ENCODE peak calls at places on chromosomes 5 and 9, in six cellular contexts. K is EH, V is fibroblast of mammary gland, A is HTR-8/SVneo, T is heart right ventricle, U is germinal center. M is an unnamed sample.

GRCh38 chr9:108972626-108973209 is 38.5 kb downstream of the ABITRAM start:
- DNase-seq in T (no peak), K (peak; percentile 21), V (peak; percentile 58), A (no peak), U (no peak), M (peak; percentile 72)

GRCh38 chr9:134474656-134475050 is 148.4 kb downstream of the RXRA start:
- DNase-seq in T (no peak), V (no peak), A (no peak), U (no peak), K (no peak), M (no peak)

GRCh38 chr9:37410354-37410861 is 12.1 kb upstream of the GRHPR start:
- DNase-seq in T (no peak), K (no peak), U (no peak), V (no peak), A (no peak), M (no peak)

GRCh38 chr9:105503873-105504272 is 54.1 kb upstream of the FKTN start:
- DNase-seq in A (no peak), K (peak; percentile 37), T (no peak), V (peak; percentile 21), U (no peak), M (peak; percentile 40)

GRCh38 chr5:38515648-38516047 is 40.8 kb downstream of the LIFR start:
- DNase-seq in U (no peak), V (peak; percentile 49), K (peak; percentile 52), T (no peak), A (peak; percentile 56), M (peak; percentile 77)

GRCh38 chr9:70574222-70574837 is 159.9 kb upstream of the KLF9 start:
- DNase-seq in K (peak; percentile 96), A (no peak), U (no peak), V (peak; percentile 94), T (no peak), M (peak; percentile 70)

GRCh38 chr9:129341197-129341990 is 163.3 kb upstream of the IER5L start:
- DNase-seq in K (no peak), V (no peak), U (no peak), T (no peak), A (no peak), M (no peak)

GRCh38 chr5:165630211-165630866 is 2124.9 kb downstream of the MAT2B start:
- DNase-seq in A (peak; percentile 53), V (peak; percentile 56), K (peak; percentile 1), T (peak; percentile 40), U (no peak), M (peak; percentile 74)

GRCh38 chr9:129320575-129321311 is 142.7 kb upstream of the IER5L start:
- DNase-seq in T (peak; percentile 74), V (peak; percentile 78), U (peak; percentile 31), K (peak; percentile 96), A (peak; percentile 35), M (peak; percentile 95)

GRCh38 chr9:19104528-19105282 is 2.0 kb upstream of the HAUS6 start:
- DNase-seq in V (no peak), K (peak; percentile 22), A (no peak), T (no peak), U (no peak), M (no peak)

GRCh38 chr9:96852676-96853075 is 1.6 kb downstream of the ZNF782 start:
- DNase-seq in A (no peak), U (no peak), T (no peak), V (no peak), K (peak; percentile 16), M (no peak)

GRCh38 chr5:109225695-109226094 is 184.1 kb downstream of the PJA2 start:
- DNase-seq in V (no peak), A (no peak), K (no peak), U (no peak), T (no peak), M (peak; percentile 32)

GRCh38 chr9:122190597-122191381 is 31.1 kb downstream of the MORN5 start:
- DNase-seq in V (no peak), T (no peak), K (peak; percentile 64), U (no peak), A (no peak), M (no peak)

GRCh38 chr5:149358294-149358651 is 427 bp downstream of the PCYOX1L start:
- DNase-seq in T (peak; percentile 41), A (no peak), V (no peak), U (peak; percentile 37), K (peak; percentile 31), M (peak; percentile 15)

GRCh38 chr9:2290382-2290781 is 275.2 kb downstream of the SMARCA2 start:
- DNase-seq in V (no peak), A (no peak), T (no peak), U (no peak), K (no peak), M (no peak)

GRCh38 chr5:96919754-96920197 is 16.1 kb upstream of the LNPEP start:
- DNase-seq in U (no peak), K (no peak), A (no peak), V (no peak), T (no peak), M (no peak)

GRCh38 chr5:138981131-138981530 is 106.0 kb upstream of the LRRTM2 start:
- DNase-seq in U (no peak), T (no peak), V (peak; percentile 47), A (no peak), K (peak; percentile 89), M (peak; percentile 52)

GRCh38 chr5:176365663-176366574 is 632 bp downstream of the ARL10 start:
- DNase-seq in A (peak; percentile 82), T (peak; percentile 41), U (peak; percentile 27), K (peak; percentile 79), V (peak; percentile 46), M (peak; percentile 33)

GRCh38 chr9:93267091-93267541 is 83.2 kb downstream of the WNK2 start:
- DNase-seq in T (no peak), A (no peak), U (no peak), V (no peak), K (no peak), M (no peak)

GRCh38 chr9:113657765-113658564 is 194.4 kb downstream of the RGS3 start:
- DNase-seq in A (peak; percentile 79), V (peak; percentile 85), U (peak; percentile 83), K (peak; percentile 86), T (peak; percentile 88), M (peak; percentile 91)

GRCh38 chr9:71001780-71002386 is 119.5 kb downstream of the TRPM3 start:
- DNase-seq in T (peak; percentile 10), K (peak; percentile 41), U (no peak), V (peak; percentile 45), A (peak; percentile 15), M (peak; percentile 53)

GRCh38 chr9:124371183-124371582 is 44.1 kb downstream of the PSMB7 start:
- DNase-seq in V (peak; percentile 68), K (peak; percentile 34), A (no peak), U (no peak), T (no peak), M (peak; percentile 75)

GRCh38 chr9:136658849-136659535 is 3.7 kb upstream of the EGFL7 start:
- DNase-seq in V (no peak), K (no peak), A (no peak), U (no peak), T (peak; percentile 6), M (no peak)

GRCh38 chr5:177035982-177036381 is 13.5 kb downstream of the ZNF346 start:
- DNase-seq in K (peak; percentile 21), V (peak; percentile 22), A (no peak), U (no peak), T (no peak), M (peak; percentile 87)

GRCh38 chr5:129541648-129542251 is 81.7 kb downstream of the ADAMTS19 start:
- DNase-seq in T (no peak), A (peak; percentile 0), V (peak; percentile 63), U (peak; percentile 18), K (peak; percentile 1), M (peak; percentile 3)

GRCh38 chr9:137311171-137311970 is 9.3 kb upstream of the NRARP start:
- DNase-seq in U (no peak), A (no peak), T (no peak), K (peak; percentile 27), V (peak; percentile 42), M (no peak)

GRCh38 chr9:129649726-129650679 is 8.1 kb upstream of the ASB6 start:
- DNase-seq in K (peak; percentile 31), A (no peak), T (no peak), U (no peak), V (peak; percentile 26), M (no peak)

GRCh38 chr9:128877852-128878251 is 3.9 kb downstream of the KYAT1 start:
- DNase-seq in A (no peak), V (no peak), K (no peak), U (no peak), T (no peak), M (no peak)

GRCh38 chr9:114072181-114073140 is 5.6 kb downstream of the AMBP start:
- DNase-seq in A (no peak), K (peak; percentile 9), V (peak; percentile 37), T (peak; percentile 33), U (no peak), M (peak; percentile 26)

GRCh38 chr9:112104901-112105300 is 70.2 kb downstream of the SUSD1 start:
- DNase-seq in T (no peak), U (peak; percentile 55), V (no peak), A (no peak), K (no peak), M (no peak)

GRCh38 chr9:4855861-4856260 is 63.1 kb downstream of the RCL1 start:
- DNase-seq in V (peak; percentile 82), K (peak; percentile 80), U (no peak), A (no peak), T (no peak), M (peak; percentile 62)

GRCh38 chr9:34684145-34684544 is 6.9 kb downstream of the CCL19 start:
- DNase-seq in U (no peak), T (no peak), A (no peak), V (no peak), K (no peak), M (no peak)

GRCh38 chr5:78162253-78162862 is 132.1 kb downstream of the AP3B1 start:
- DNase-seq in U (peak; percentile 3), A (peak; percentile 5), V (peak; percentile 49), T (no peak), K (peak; percentile 41), M (peak; percentile 71)

GRCh38 chr5:160280384-160281090 is 31.8 kb downstream of the CCNJL start:
- DNase-seq in U (no peak), A (no peak), K (no peak), V (no peak), T (no peak), M (no peak)

GRCh38 chr5:171795381-171795780 is 9.8 kb downstream of the SMIM23 start:
- DNase-seq in T (no peak), A (no peak), K (no peak), V (no peak), U (no peak), M (no peak)

GRCh38 chr5:102766295-102767090 is 11.4 kb downstream of the PAM start:
- DNase-seq in T (no peak), A (no peak), U (no peak), V (no peak), K (no peak), M (no peak)

GRCh38 chr9:83056180-83056579 is 6.8 kb downstream of the RASEF start:
- DNase-seq in V (no peak), T (no peak), K (no peak), A (no peak), U (no peak), M (no peak)

GRCh38 chr9:120152295-120152694 is 427.7 kb downstream of the CDK5RAP2 start:
- DNase-seq in U (no peak), A (no peak), V (peak; percentile 11), K (no peak), T (peak; percentile 11), M (no peak)

GRCh38 chr5:132662925-132663770 is 5.2 kb downstream of the IL13 start:
- DNase-seq in U (peak; percentile 49), V (no peak), A (no peak), T (no peak), K (peak; percentile 24), M (peak; percentile 47)